ENCODE peak calls at places on chromosomes 13 and 19, in nine cellular contexts. Z is RWPE1; Q is BJ; B is activated CD8-positive, alpha-beta T cell treated with anti-CD3 and anti-CD28 coated beads for 36 hours; R is astrocyte; G is heart right ventricle; D is right atrium auricular region; L is adrenal gland; C is tibial nerve. O is an unnamed sample.

GRCh38 chr19:2315818-2316353 is 7.9 kb upstream of the LINGO3 start:
- DNase-seq in Z (no peak), Q (no peak), B (no peak), R (no peak), G (peak; percentile 72), D (peak; percentile 79), L (peak; percentile 64), C (peak; percentile 53), O (peak; percentile 80)

GRCh38 chr19:57708641-57709354 is at the start of gene ZNF154:
- DNase-seq in Z (no peak), Q (no peak), B (peak; percentile 76), R (peak; percentile 71), G (peak; percentile 27), D (peak; percentile 58), L (peak; percentile 61), C (no peak), O (peak; percentile 71)

GRCh38 chr13:97116754-97117153 is 105.4 kb upstream of the MBNL2 start:
- DNase-seq in Z (peak; percentile 36), Q (no peak), B (peak; percentile 33), R (peak; percentile 74), G (no peak), D (no peak), L (peak; percentile 42), C (no peak), O (no peak)

GRCh38 chr19:49407482-49408015 is 15.7 kb downstream of the PTH2 start:
- DNase-seq in Z (no peak), Q (no peak), B (no peak), R (no peak), G (no peak), D (no peak), L (no peak), C (no peak), O (no peak)

GRCh38 chr13:31699650-31700049 is 39.7 kb upstream of the RXFP2 start:
- DNase-seq in Z (no peak), Q (no peak), B (no peak), R (no peak), G (no peak), D (no peak), L (no peak), C (no peak), O (peak; percentile 11)

GRCh38 chr13:99974939-99975561 is 3.5 kb upstream of the ZIC5 start:
- DNase-seq in Z (no peak), Q (no peak), B (no peak), R (no peak), G (no peak), D (peak; percentile 44), L (no peak), C (no peak), O (peak; percentile 14)

GRCh38 chr19:1836458-1837221 is 11.6 kb downstream of the REXO1 start:
- DNase-seq in Z (no peak), Q (no peak), B (no peak), R (no peak), G (no peak), D (no peak), L (no peak), C (no peak), O (no peak)

GRCh38 chr19:2494084-2494446 is 18.1 kb downstream of the GADD45B start:
- DNase-seq in Z (no peak), Q (no peak), B (no peak), R (peak; percentile 82), G (no peak), D (no peak), L (no peak), C (no peak), O (no peak)

GRCh38 chr19:16283103-16283469 is 41.5 kb upstream of the KLF2 start:
- DNase-seq in Z (no peak), Q (no peak), B (no peak), R (no peak), G (no peak), D (no peak), L (no peak), C (peak; percentile 50), O (no peak)

GRCh38 chr19:15379996-15380647 is 535 bp upstream of the AKAP8 start:
- DNase-seq in Z (peak; percentile 49), Q (no peak), B (no peak), R (peak; percentile 22), G (no peak), D (no peak), L (peak; percentile 65), C (no peak), O (peak; percentile 66)

GRCh38 chr19:20660473-20660872 is 898 bp downstream of the ZNF626 start:
- DNase-seq in Z (peak; percentile 0), Q (no peak), B (no peak), R (no peak), G (no peak), D (no peak), L (peak; percentile 19), C (no peak), O (no peak)

GRCh38 chr19:14472202-14472961 is 2.8 kb downstream of the PTGER1 start:
- DNase-seq in Z (peak; percentile 70), Q (no peak), B (peak; percentile 91), R (no peak), G (peak; percentile 83), D (no peak), L (peak; percentile 68), C (peak; percentile 68), O (peak; percentile 87)

GRCh38 chr19:40601061-40601973 is at the start of gene LTBP4:
- DNase-seq in Z (no peak), Q (no peak), B (peak; percentile 45), R (no peak), G (peak; percentile 82), D (no peak), L (no peak), C (no peak), O (peak; percentile 40)

GRCh38 chr13:41543664-41544300 is 86.4 kb downstream of the RGCC start:
- DNase-seq in Z (no peak), Q (no peak), B (no peak), R (peak; percentile 41), G (no peak), D (no peak), L (no peak), C (no peak), O (no peak)

GRCh38 chr19:3270908-3271307 is 46.4 kb downstream of the CELF5 start:
- DNase-seq in Z (peak; percentile 53), Q (no peak), B (peak; percentile 82), R (peak; percentile 18), G (no peak), D (no peak), L (no peak), C (no peak), O (peak; percentile 23)

GRCh38 chr19:29378126-29378525 is 147.7 kb upstream of the VSTM2B start:
- DNase-seq in Z (no peak), Q (no peak), B (no peak), R (no peak), G (no peak), D (peak; percentile 50), L (no peak), C (no peak), O (no peak)

GRCh38 chr13:24116103-24116502 is 44.4 kb upstream of the SPATA13 start:
- DNase-seq in Z (no peak), Q (no peak), B (no peak), R (peak; percentile 36), G (no peak), D (no peak), L (no peak), C (no peak), O (no peak)

GRCh38 chr13:105278797-105279425 is 1256.6 kb downstream of the EFNB2 start:
- DNase-seq in Z (no peak), Q (no peak), B (no peak), R (no peak), G (no peak), D (no peak), L (no peak), C (no peak), O (peak; percentile 18)

DNA sequence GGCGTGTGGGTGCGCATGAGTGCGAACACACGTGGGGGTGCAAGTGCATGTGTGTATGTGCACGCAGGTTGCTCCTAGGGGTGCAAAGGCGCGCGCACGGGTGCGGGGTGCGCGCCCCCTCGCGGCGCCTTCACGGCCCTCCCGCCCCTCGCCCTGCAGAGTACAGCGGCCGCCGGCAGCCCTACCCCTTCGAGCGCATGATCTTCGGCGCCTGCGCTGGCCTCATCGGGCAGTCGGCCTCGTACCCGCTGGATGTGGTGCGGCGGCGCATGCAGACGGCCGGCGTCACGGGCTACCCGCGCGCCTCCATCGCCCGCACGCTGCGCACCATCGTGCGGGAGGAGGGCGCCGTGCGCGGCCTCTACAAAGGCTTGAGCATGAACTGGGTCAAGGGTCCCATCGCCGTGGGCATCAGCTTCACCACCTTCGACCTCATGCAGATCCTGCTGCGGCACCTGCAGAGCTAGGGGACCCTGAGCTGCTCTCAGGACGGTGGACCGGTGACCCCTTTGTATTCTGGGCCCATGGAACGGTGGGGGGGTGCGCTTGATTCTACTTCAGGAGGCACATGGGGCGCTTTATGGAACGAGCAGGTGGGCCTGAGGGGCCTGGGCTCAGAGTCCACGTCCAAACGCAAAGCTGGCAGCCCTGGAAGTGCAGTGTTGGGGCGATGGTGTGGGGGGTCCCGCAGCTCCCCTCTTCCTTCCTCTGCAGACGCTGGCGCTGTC is 27.7 kb downstream of the TMEM161A start:
- DNase-seq in Z (no peak), Q (no peak), B (peak; percentile 45), R (no peak), G (no peak), D (no peak), L (no peak), C (no peak), O (peak; percentile 19)
- TF ChIP-seq CTCF in Z (no peak), Q (no peak), B (peak; percentile 44), R (peak; percentile 4), G (peak; percentile 37), D (no peak), L (peak; percentile 29), C (no peak), O (no peak)

DNA sequence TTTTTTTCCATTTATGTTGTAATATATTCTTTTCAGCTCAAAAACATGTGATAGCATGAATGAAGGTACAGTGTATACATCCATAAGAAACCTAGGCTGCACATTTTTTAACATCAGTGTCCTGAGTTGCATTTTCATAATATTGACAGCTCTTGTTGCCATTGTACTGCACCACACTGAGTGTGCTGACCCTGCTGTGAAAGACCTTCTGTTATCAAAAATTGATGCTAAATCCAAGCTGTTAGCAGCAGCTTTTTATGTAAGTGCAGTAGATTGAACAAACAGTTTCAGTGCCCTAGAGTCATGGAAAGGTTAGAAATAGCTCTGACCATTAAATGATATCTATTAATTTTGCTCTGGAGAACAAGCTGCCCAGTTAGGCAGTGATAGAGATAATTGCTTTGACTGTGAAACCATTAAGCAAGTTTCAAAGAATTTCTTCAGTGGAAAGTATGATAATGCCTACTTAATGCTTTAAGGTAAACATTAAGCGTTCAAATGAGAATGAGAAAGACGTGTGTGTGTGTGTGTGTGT is 1289.2 kb upstream of the PCDH20 start:
- DNase-seq in Z (no peak), Q (no peak), B (no peak), R (no peak), G (no peak), D (no peak), L (no peak), C (no peak), O (no peak)
- TF ChIP-seq CTCF in Z (no peak), Q (no peak), B (no peak), R (no peak), G (no peak), D (no peak), L (no peak), C (no peak), O (no peak)

GRCh38 chr13:112984954-112985802 is 16.2 kb downstream of the MCF2L start:
- DNase-seq in Z (no peak), Q (no peak), B (no peak), R (no peak), G (no peak), D (no peak), L (no peak), C (no peak), O (no peak)
- TF ChIP-seq CTCF in Z (no peak), Q (no peak), B (no peak), R (no peak), G (no peak), D (no peak), L (no peak), C (no peak), O (no peak)

GRCh38 chr19:18769989-18770528 is 21.0 kb downstream of the COMP start:
- DNase-seq in Z (no peak), Q (no peak), B (no peak), R (no peak), G (no peak), D (no peak), L (no peak), C (no peak), O (no peak)
- TF ChIP-seq CTCF in Z (no peak), Q (no peak), B (no peak), R (no peak), G (no peak), D (no peak), L (no peak), C (no peak), O (no peak)